ENCODE peak calls at places on chromosome 5, in eight cellular contexts. Y is spleen; V is astrocyte; W is mammary epithelial cell; U is MM.1S; T is upper lobe of right lung; M is naive thymus-derived CD4-positive, alpha-beta T cell; L is kidney. K is an unnamed sample.

GRCh38 chr5:81140942-81141341 is 92.2 kb upstream of the CKMT2 start:
- DNase-seq in Y (no peak), V (peak), W (no peak), U (no peak), T (no peak), M (no peak), L (no peak), K (no peak)

GRCh38 chr5:116970318-116970717 is 395.7 kb upstream of the SEMA6A start:
- DNase-seq in Y (no peak), V (no peak), W (no peak), U (no peak), T (no peak), M (no peak), L (no peak), K (no peak)

GRCh38 chr5:134438268-134438622 is 26.6 kb upstream of the CDKN2AIPNL start:
- DNase-seq in Y (peak), V (peak), W (peak), U (no peak), T (peak), M (no peak), L (no peak), K (no peak)

GRCh38 chr5:72634444-72634843 is 127.2 kb upstream of the ZNF366 start:
- DNase-seq in Y (no peak), V (peak), W (no peak), U (no peak), T (no peak), M (no peak), L (no peak), K (no peak)

GRCh38 chr5:135560858-135561257 is 17.9 kb downstream of the CXCL14 start:
- DNase-seq in Y (peak), V (peak), W (peak), U (peak), T (peak), M (peak), L (peak), K (peak)

GRCh38 chr5:93150311-93151012 is 430.6 kb downstream of the NR2F1-AS1 start:
- DNase-seq in Y (no peak), V (no peak), W (no peak), U (no peak), T (no peak), M (no peak), L (no peak), K (no peak)

GRCh38 chr5:113166285-113166684 is 189.7 kb downstream of the DCP2 start:
- DNase-seq in Y (no peak), V (peak), W (no peak), U (no peak), T (no peak), M (no peak), L (no peak), K (no peak)

GRCh38 chr5:53113947-53114346 is 4.4 kb upstream of the MOCS2 start:
- DNase-seq in Y (no peak), V (no peak), W (no peak), U (no peak), T (no peak), M (no peak), L (no peak), K (no peak)

GRCh38 chr5:61678966-61679365 is 346.9 kb downstream of the ZSWIM6 start:
- DNase-seq in Y (no peak), V (no peak), W (no peak), U (no peak), T (no peak), M (no peak), L (no peak), K (no peak)

GRCh38 chr5:90473321-90474234 is 993 bp downstream of the MBLAC2 start:
- DNase-seq in Y (peak), V (peak), W (peak), U (peak), T (peak), M (peak), L (peak), K (no peak)

GRCh38 chr5:125222597-125223240 is 476.3 kb upstream of the ZNF608 start:
- DNase-seq in Y (no peak), V (no peak), W (no peak), U (no peak), T (no peak), M (no peak), L (no peak), K (no peak)

GRCh38 chr5:115634343-115635132 is 8.7 kb upstream of the TMED7 start:
- DNase-seq in Y (peak), V (peak), W (peak), U (peak), T (peak), M (peak), L (peak), K (peak)

GRCh38 chr5:149437369-149438040 is 58.4 kb upstream of the IL17B start:
- DNase-seq in Y (no peak), V (no peak), W (no peak), U (no peak), T (no peak), M (no peak), L (no peak), K (no peak)

GRCh38 chr5:150107909-150108447 is 21.6 kb upstream of the CSF1R start:
- DNase-seq in Y (no peak), V (no peak), W (no peak), U (no peak), T (peak), M (no peak), L (no peak), K (no peak)

GRCh38 chr5:138942066-138942465 is 66.9 kb upstream of the LRRTM2 start:
- DNase-seq in Y (no peak), V (no peak), W (no peak), U (no peak), T (no peak), M (no peak), L (no peak), K (no peak)

GRCh38 chr5:172361566-172362238 is 78.1 kb upstream of the UBTD2 start:
- DNase-seq in Y (no peak), V (peak), W (peak), U (no peak), T (no peak), M (no peak), L (no peak), K (no peak)

GRCh38 chr5:93330506-93330905 is 250.5 kb downstream of the NR2F1-AS1 start:
- DNase-seq in Y (no peak), V (peak), W (peak), U (no peak), T (no peak), M (no peak), L (no peak), K (no peak)

GRCh38 chr5:126837907-126838539 is 61.1 kb downstream of the LMNB1 start:
- DNase-seq in Y (no peak), V (no peak), W (no peak), U (no peak), T (no peak), M (no peak), L (no peak), K (no peak)

GRCh38 chr5:83145882-83146331 is 68.6 kb downstream of the XRCC4 start:
- DNase-seq in Y (no peak), V (no peak), W (no peak), U (no peak), T (no peak), M (no peak), L (no peak), K (no peak)

GRCh38 chr5:7779019-7779662 is 71.8 kb downstream of the CFAP90 start:
- DNase-seq in Y (no peak), V (peak), W (no peak), U (peak), T (no peak), M (no peak), L (no peak), K (no peak)

GRCh38 chr5:110386782-110387181 is 339.7 kb downstream of the TMEM232 start:
- DNase-seq in Y (no peak), V (peak), W (no peak), U (no peak), T (no peak), M (no peak), L (no peak), K (no peak)

GRCh38 chr5:110086658-110087388 is 397.1 kb downstream of the MAN2A1 start:
- DNase-seq in Y (no peak), V (peak), W (peak), U (no peak), T (no peak), M (peak), L (no peak), K (no peak)

GRCh38 chr5:139392678-139393496 is 2.0 kb downstream of the PROB1 start:
- DNase-seq in Y (peak), V (no peak), W (no peak), U (peak), T (peak), M (peak), L (peak), K (peak)

GRCh38 chr5:74167206-74167929 is 473.2 kb downstream of the ENC1 start:
- DNase-seq in Y (no peak), V (peak), W (peak), U (no peak), T (no peak), M (no peak), L (no peak), K (no peak)

GRCh38 chr5:162990856-162991497 is 446.4 kb upstream of the CCNG1 start:
- DNase-seq in Y (no peak), V (no peak), W (no peak), U (peak), T (no peak), M (no peak), L (no peak), K (no peak)

GRCh38 chr5:31364881-31365636 is 166.8 kb downstream of the DROSHA start:
- DNase-seq in Y (no peak), V (peak), W (no peak), U (no peak), T (no peak), M (no peak), L (no peak), K (no peak)

GRCh38 chr5:76755779-76756637 is 40.1 kb downstream of the F2R start:
- DNase-seq in Y (no peak), V (no peak), W (no peak), U (no peak), T (no peak), M (no peak), L (no peak), K (no peak)

GRCh38 chr5:65034782-65035181 is 266.1 kb downstream of the CWC27 start:
- DNase-seq in Y (peak), V (no peak), W (no peak), U (no peak), T (peak), M (no peak), L (peak), K (no peak)
- H3K4me3 ChIP-seq in Y (no peak), V (peak), W (no peak), U (peak), T (peak), M (peak), L (peak), K (peak)

DNA sequence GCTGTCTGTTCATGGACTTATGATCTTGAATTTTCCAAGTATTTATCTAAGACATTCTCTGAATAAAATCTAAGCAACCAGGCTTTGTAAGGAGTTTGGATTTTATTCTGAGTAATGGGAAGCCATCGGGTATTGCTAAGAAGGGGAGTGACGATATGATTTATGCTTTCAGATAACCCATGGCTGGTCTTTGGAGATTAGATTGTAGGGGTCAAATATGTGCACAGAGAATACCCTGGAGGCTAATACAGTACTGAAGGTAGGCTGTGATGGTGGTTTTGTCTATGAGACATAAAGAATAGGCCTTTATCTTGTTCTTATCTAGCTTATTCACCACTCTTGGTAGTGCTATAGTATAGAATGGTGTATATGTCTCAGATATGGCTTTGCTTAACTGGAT is 60.0 kb upstream of the C5orf46 start:
- DNase-seq in Y (no peak), V (no peak), W (no peak), U (no peak), T (no peak), M (no peak), L (no peak), K (no peak)
- H3K27ac ChIP-seq in Y (no peak), V (no peak), W (no peak), U (no peak), T (no peak), M (no peak), L (no peak), K (no peak)

GRCh38 chr5:144028058-144028457 is 142.4 kb downstream of the YIPF5 start:
- DNase-seq in Y (no peak), V (peak), W (peak), U (no peak), T (no peak), M (no peak), L (no peak), K (no peak)

GRCh38 chr5:144030904-144031303 is 139.6 kb downstream of the YIPF5 start:
- DNase-seq in Y (no peak), V (no peak), W (no peak), U (no peak), T (no peak), M (no peak), L (no peak), K (no peak)

GRCh38 chr5:144026286-144026685 is 144.2 kb downstream of the YIPF5 start:
- DNase-seq in Y (no peak), V (no peak), W (no peak), U (no peak), T (no peak), M (no peak), L (no peak), K (no peak)

GRCh38 chr5:144032375-144032774 is 138.1 kb downstream of the YIPF5 start:
- DNase-seq in Y (no peak), V (no peak), W (no peak), U (no peak), T (no peak), M (no peak), L (no peak), K (no peak)

GRCh38 chr5:144028644-144029043 is 141.8 kb downstream of the YIPF5 start:
- DNase-seq in Y (no peak), V (peak), W (peak), U (no peak), T (no peak), M (no peak), L (no peak), K (no peak)
- H3K4me3 ChIP-seq in Y (no peak), V (no peak), W (no peak), U (no peak), T (no peak), M (no peak), L (no peak), K (no peak)

GRCh38 chr5:59582746-59583145 is 310.8 kb downstream of the PDE4D start:
- DNase-seq in Y (no peak), V (no peak), W (no peak), U (no peak), T (no peak), M (no peak), L (no peak), K (no peak)
- H3K27ac ChIP-seq in Y (no peak), V (no peak), W (no peak), U (no peak), T (no peak), M (no peak), L (no peak), K (no peak)

GRCh38 chr5:43152946-43153345 is 32.2 kb downstream of the ZNF131 start:
- DNase-seq in Y (no peak), V (peak), W (no peak), U (no peak), T (no peak), M (no peak), L (no peak), K (no peak)
- H3K4me3 ChIP-seq in Y (no peak), V (no peak), W (no peak), U (no peak), T (no peak), M (no peak), L (no peak), K (no peak)

K was measured in effector memory CD4-positive, alpha-beta T cell.